ENCODE peak calls at places on chromosomes 7 and 10, in ten cellular contexts. N is breast epithelium; J is CD8-positive, alpha-beta memory T cell; O is CD4-positive, alpha-beta memory T cell; U is endodermal cell; R is ascending aorta; W is ovary; B is Panc1; G is right lobe of liver; E is upper lobe of right lung. D is an unnamed sample. For H3K4me1 and H3K27me3, the result is how much of the 10 kb centered on the place peaks cover.

GRCh38 chr7:131107343-131108211 is 220.1 kb upstream of the MKLN1 start:
- DNase-seq in N (peak), J (peak), O (peak), U (peak), R (peak), W (peak), B (peak), G (peak), E (peak), D (peak)

GRCh38 chr10:110918269-110918632 is 729 bp downstream of the BBIP1 start:
- DNase-seq in N (peak), J (no peak), O (no peak), U (peak), R (peak), W (peak), B (peak), G (no peak), E (peak), D (peak)

GRCh38 chr10:117536862-117537435 is 5.6 kb upstream of the EMX2 start:
- DNase-seq in N (no peak), J (no peak), O (no peak), U (peak), R (no peak), W (no peak), B (no peak), G (no peak), E (no peak), D (no peak)

GRCh38 chr10:87585565-87586514 is 73.8 kb upstream of the PAPSS2 start:
- DNase-seq in N (no peak), J (no peak), O (no peak), U (no peak), R (no peak), W (no peak), B (peak), G (no peak), E (no peak), D (no peak)

GRCh38 chr7:50416509-50417299 is 33.4 kb downstream of the FIGNL1 start:
- DNase-seq in N (no peak), J (no peak), O (no peak), U (peak), R (no peak), W (no peak), B (no peak), G (no peak), E (no peak), D (no peak)

GRCh38 chr7:4706384-4707032 is 24.4 kb downstream of the FOXK1 start:
- DNase-seq in N (no peak), J (no peak), O (no peak), U (peak), R (no peak), W (no peak), B (no peak), G (no peak), E (no peak), D (no peak)

GRCh38 chr7:37310322-37311080 is 138.2 kb downstream of the ELMO1 start:
- DNase-seq in N (no peak), J (peak), O (peak), U (no peak), R (no peak), W (no peak), B (no peak), G (no peak), E (no peak), D (no peak)

GRCh38 chr7:3267928-3268690 is 32.9 kb upstream of the SDK1 start:
- DNase-seq in N (no peak), J (no peak), O (no peak), U (no peak), R (no peak), W (no peak), B (peak), G (no peak), E (no peak), D (no peak)

GRCh38 chr7:127844707-127845331 is 186.4 kb downstream of the LRRC4 start:
- DNase-seq in N (peak), J (no peak), O (no peak), U (no peak), R (no peak), W (peak), B (no peak), G (no peak), E (no peak), D (peak)

GRCh38 chr7:127865466-127865865 is 165.8 kb downstream of the LRRC4 start:
- DNase-seq in N (no peak), J (no peak), O (no peak), U (no peak), R (no peak), W (no peak), B (no peak), G (no peak), E (no peak), D (no peak)

GRCh38 chr7:134727711-134728110 is 51.7 kb upstream of the CALD1 start:
- DNase-seq in N (no peak), J (no peak), O (no peak), U (no peak), R (no peak), W (no peak), B (no peak), G (no peak), E (no peak), D (no peak)

GRCh38 chr7:73718905-73719805 is at the start of gene STX1A:
- DNase-seq in N (peak), J (peak), O (peak), U (peak), R (peak), W (peak), B (no peak), G (peak), E (peak), D (peak)

GRCh38 chr7:155649588-155649987 is 5.1 kb downstream of the RBM33 start:
- DNase-seq in N (no peak), J (no peak), O (no peak), U (no peak), R (no peak), W (no peak), B (no peak), G (no peak), E (no peak), D (no peak)

GRCh38 chr10:49365675-49366415 is 30.0 kb downstream of the DRGX start:
- DNase-seq in N (no peak), J (no peak), O (no peak), U (no peak), R (no peak), W (no peak), B (no peak), G (no peak), E (no peak), D (no peak)

GRCh38 chr10:127715782-127716378 is 21.1 kb upstream of the FOXI2 start:
- DNase-seq in N (no peak), J (no peak), O (no peak), U (no peak), R (no peak), W (no peak), B (peak), G (no peak), E (no peak), D (no peak)

GRCh38 chr7:74277636-74278035 is 11.6 kb upstream of the CLIP2 start:
- DNase-seq in N (no peak), J (no peak), O (no peak), U (no peak), R (no peak), W (no peak), B (no peak), G (no peak), E (no peak), D (no peak)

DNA sequence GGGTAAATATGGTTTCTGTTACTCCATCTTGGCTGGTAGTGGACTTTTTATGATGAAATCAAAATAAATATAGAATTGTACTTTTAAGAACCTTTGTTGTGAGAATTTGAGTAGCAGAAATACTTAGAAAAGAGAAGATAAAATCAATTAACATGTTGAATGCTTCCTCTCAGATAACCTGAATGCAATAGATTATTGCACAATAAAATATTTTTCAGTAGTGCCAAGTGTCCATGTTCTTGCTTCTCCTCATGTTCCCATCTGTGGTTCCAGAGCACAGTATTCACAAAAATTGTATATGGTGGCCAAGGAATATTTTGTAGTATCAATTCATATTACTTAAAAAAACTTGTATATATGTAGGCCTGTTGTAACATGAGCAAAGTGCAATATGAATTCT is 45.9 kb upstream of the IFRD1 start:
- DNase-seq in N (no peak), J (no peak), O (no peak), U (no peak), R (no peak), W (no peak), B (no peak), G (no peak), E (no peak), D (no peak)
- H3K4me3 ChIP-seq in N (no peak), J (no peak), O (no peak), U (no peak), R (no peak), W (no peak), B (no peak), G (no peak), E (no peak), D (no peak)

DNA sequence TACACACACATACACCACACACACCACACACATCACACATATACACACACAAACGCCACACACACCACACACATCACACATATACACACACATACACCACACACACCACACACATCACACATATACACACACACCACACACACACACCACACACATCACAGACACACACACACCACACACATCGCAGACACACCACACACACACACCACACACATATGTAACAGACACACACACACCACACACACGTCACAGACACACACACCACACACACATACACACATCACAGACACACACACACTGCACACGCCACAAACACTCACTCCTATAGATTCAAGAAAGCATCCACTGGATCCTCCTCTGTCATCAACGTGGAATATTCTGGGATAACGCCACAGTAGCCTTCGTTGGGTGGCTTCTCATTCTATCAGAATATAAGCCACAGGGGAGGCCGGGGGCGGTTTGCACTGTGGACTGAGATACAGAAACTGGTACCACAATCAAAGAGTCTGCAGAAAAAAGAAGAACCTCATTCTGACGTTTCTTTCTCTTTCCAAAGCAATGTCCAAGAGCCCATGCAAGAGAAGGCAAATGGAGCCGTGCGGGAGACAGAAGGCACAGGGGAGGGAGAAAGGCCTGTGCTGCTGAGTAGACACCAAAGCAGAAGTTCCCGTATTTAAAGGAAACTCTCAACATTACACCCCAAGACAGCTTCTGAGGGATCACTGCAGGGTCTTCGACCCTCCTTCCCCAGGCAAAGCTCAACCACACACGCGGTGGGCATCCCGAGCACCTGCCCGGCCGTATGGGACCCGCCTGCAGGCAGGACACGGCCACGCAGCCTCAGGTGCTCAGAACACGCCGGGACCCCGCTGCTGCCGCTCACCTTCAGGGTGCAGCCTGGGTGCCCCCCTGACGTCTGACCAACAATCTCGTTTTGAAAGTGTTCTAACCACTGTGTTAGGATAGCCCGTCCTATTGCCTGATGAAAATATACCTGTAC is 321.2 kb downstream of the DNAJB6 start:
- DNase-seq in N (no peak), J (no peak), O (no peak), U (peak), R (no peak), W (no peak), B (no peak), G (no peak), E (peak), D (no peak)
- H3K4me1 ChIP-seq in N (under half), J (under half), O (under half), U (under half), R (under half), W (under half), B (under half), G (under half), E (under half), D (under half)

DNA sequence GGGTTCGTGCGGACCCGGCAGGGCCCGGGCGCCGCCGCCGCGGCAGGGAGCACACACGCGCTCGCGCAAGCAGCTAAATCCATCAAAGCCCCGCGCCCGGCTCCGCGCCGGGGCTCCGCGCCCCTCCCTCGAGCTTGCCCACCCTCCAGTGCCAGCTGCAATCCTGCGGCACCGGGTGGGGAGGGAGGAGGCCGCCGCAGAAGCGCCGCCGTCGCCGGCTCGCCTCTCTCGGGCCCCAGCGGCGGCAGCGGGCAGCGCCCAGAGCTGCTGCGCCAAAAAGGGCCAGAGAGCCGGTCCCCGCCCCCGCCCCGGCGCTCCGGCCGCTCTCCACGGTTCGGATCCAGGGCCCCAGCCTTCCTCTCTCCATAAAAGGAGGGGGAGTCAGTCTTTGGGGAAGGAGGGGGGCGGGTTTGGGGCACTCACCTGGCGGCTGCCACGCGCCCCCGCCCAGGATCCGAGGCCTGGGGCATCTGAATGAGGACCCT is 370 bp upstream of the PDGFA start:
- DNase-seq in N (no peak), J (no peak), O (no peak), U (peak), R (no peak), W (no peak), B (no peak), G (no peak), E (peak), D (peak)
- H3K27me3 ChIP-seq in N (under half), J (under half), O (under half), U (half or more), R (under half), W (under half), B (under half), G (under half), E (under half), D (under half)

GRCh38 chr10:132671171-132672154 is 114.5 kb downstream of the NKX6-2 start:
- DNase-seq in N (no peak), J (no peak), O (no peak), U (peak), R (peak), W (no peak), B (no peak), G (peak), E (peak), D (no peak)
- H3K4me3 ChIP-seq in N (no peak), J (no peak), O (no peak), U (no peak), R (no peak), W (no peak), B (no peak), G (no peak), E (no peak), D (no peak)

GRCh38 chr10:30580241-30580640 is 49.3 kb downstream of the LYZL2 start:
- DNase-seq in N (no peak), J (no peak), O (no peak), U (no peak), R (no peak), W (no peak), B (no peak), G (no peak), E (no peak), D (no peak)

GRCh38 chr10:30581779-30582380 is 47.7 kb downstream of the LYZL2 start:
- DNase-seq in N (no peak), J (peak), O (peak), U (peak), R (no peak), W (no peak), B (no peak), G (no peak), E (no peak), D (no peak)

GRCh38 chr10:30587522-30588031 is 42.0 kb downstream of the LYZL2 start:
- DNase-seq in N (peak), J (no peak), O (no peak), U (peak), R (peak), W (no peak), B (no peak), G (peak), E (peak), D (peak)

GRCh38 chr10:30586828-30587227 is 42.7 kb downstream of the LYZL2 start:
- DNase-seq in N (no peak), J (no peak), O (no peak), U (no peak), R (no peak), W (no peak), B (no peak), G (no peak), E (no peak), D (no peak)

DNA sequence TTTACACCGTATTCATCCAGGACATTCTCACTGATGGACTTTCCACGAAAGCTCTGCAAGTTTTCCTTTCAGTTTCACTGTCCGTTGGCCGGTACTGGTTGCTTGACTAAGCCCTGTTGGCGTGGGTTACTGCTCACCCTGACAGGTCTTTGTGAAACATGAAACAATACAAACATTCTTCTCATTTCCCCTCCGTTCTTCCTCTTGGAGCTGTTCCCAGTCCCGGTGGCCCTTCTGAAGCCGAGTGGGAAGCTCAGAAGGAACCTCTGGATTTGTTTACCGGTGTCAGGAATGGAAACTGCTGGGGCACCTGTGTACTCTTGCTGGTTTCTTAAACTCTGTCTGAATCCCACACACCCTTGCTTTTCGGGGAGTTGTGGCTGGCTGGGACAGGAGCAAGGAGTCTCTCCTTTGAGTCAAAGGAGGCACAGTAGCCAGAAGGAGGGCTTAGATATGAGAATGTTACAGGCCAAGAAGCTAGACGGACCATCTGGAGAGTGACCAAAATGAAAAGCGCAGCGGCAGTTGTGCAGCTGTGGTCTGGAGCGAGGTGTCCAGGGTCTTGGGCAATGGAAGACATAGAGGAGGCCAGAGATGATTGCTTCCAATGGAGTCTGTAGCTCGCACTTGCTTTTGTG is 45.7 kb downstream of the LYZL2 start:
- DNase-seq in N (peak), J (no peak), O (no peak), U (no peak), R (peak), W (peak), B (no peak), G (peak), E (no peak), D (peak)
- H3K4me1 ChIP-seq in N (under half), J (under half), O (under half), U (under half), R (under half), W (under half), B (under half), G (under half), E (under half), D (under half)

DNA sequence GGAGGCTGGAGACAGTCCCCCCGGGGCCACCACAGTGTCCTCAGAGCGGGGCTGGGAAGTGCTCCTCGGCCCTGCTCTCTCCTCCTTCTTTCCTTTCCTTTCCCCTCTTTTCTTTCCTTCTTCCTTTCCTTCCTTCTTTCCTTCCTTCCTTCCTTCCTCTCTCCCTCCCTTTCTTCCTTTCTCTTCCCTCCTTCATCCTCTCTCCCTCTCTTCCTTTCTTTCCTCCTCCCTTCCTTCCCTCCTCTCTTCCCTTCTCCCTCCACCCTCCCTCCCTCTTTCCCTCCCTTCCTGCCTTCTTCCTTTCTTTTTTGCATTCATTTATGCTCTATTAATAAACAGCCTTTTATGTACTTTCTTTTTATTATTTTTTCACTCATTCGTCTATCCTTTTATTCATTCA is 127.1 kb upstream of the TCERG1L start:
- DNase-seq in N (no peak), J (no peak), O (no peak), U (no peak), R (no peak), W (no peak), B (no peak), G (no peak), E (no peak), D (no peak)
- H3K27me3 ChIP-seq in N (under half), J (under half), O (under half), U (under half), R (under half), W (under half), B (under half), G (under half), E (under half), D (under half)

GRCh38 chr7:106914018-106914607 is 49.0 kb downstream of the PIK3CG start:
- DNase-seq in N (no peak), J (no peak), O (no peak), U (no peak), R (no peak), W (no peak), B (no peak), G (no peak), E (no peak), D (no peak)
- H3K4me3 ChIP-seq in N (no peak), J (no peak), O (no peak), U (no peak), R (no peak), W (no peak), B (no peak), G (no peak), E (no peak), D (no peak)